ENCODE peak calls at places on chromosomes 7 and 10, in ten cellular contexts. One of them, this sample, is unnamed.

GRCh38 chr10:49740346-49741107 is 21.6 kb downstream of the OGDHL start:
- DNase-seq in iPS DF 6.9: no peak
- DNase-seq in HCT116: no peak
- DNase-seq in CD8-positive, alpha-beta memory T cell: no peak
- DNase-seq in hepatocyte: no peak
- DNase-seq in CD8-positive, alpha-beta T cell: no peak
- DNase-seq in RWPE2: no peak
- DNase-seq in lower lobe of right lung: no peak
- DNase-seq in heart left ventricle: no peak
- DNase-seq in aorta: no peak
- DNase-seq in this sample: no peak

GRCh38 chr10:51700228-51700835 is 937 bp upstream of the CSTF2T start:
- DNase-seq in iPS DF 6.9: no peak
- DNase-seq in HCT116: no peak
- DNase-seq in CD8-positive, alpha-beta memory T cell: no peak
- DNase-seq in hepatocyte: peak; percentile 55
- DNase-seq in CD8-positive, alpha-beta T cell: no peak
- DNase-seq in RWPE2: no peak
- DNase-seq in lower lobe of right lung: no peak
- DNase-seq in heart left ventricle: peak; percentile 34
- DNase-seq in aorta: no peak
- DNase-seq in this sample: no peak

GRCh38 chr7:1081931-1082401 is 5.9 kb upstream of the GPER1 start:
- DNase-seq in iPS DF 6.9: no peak
- DNase-seq in HCT116: no peak
- DNase-seq in CD8-positive, alpha-beta memory T cell: no peak
- DNase-seq in hepatocyte: no peak
- DNase-seq in CD8-positive, alpha-beta T cell: no peak
- DNase-seq in RWPE2: no peak
- DNase-seq in lower lobe of right lung: no peak
- DNase-seq in heart left ventricle: no peak
- DNase-seq in aorta: no peak
- DNase-seq in this sample: no peak

GRCh38 chr7:103613655-103614642 is 167.9 kb upstream of the SLC26A5 start:
- DNase-seq in iPS DF 6.9: no peak
- DNase-seq in HCT116: no peak
- DNase-seq in CD8-positive, alpha-beta memory T cell: no peak
- DNase-seq in hepatocyte: peak; percentile 8
- DNase-seq in CD8-positive, alpha-beta T cell: no peak
- DNase-seq in RWPE2: no peak
- DNase-seq in lower lobe of right lung: no peak
- DNase-seq in heart left ventricle: no peak
- DNase-seq in aorta: no peak
- DNase-seq in this sample: no peak

GRCh38 chr10:93999401-93999851 is 5.7 kb downstream of the PLCE1 start:
- DNase-seq in iPS DF 6.9: no peak
- DNase-seq in HCT116: no peak
- DNase-seq in CD8-positive, alpha-beta memory T cell: no peak
- DNase-seq in hepatocyte: peak; percentile 50
- DNase-seq in CD8-positive, alpha-beta T cell: no peak
- DNase-seq in RWPE2: no peak
- DNase-seq in lower lobe of right lung: no peak
- DNase-seq in heart left ventricle: peak; percentile 71
- DNase-seq in aorta: peak; percentile 70
- DNase-seq in this sample: no peak

GRCh38 chr10:123555616-123556015 is 110.5 kb upstream of the GPR26 start:
- DNase-seq in iPS DF 6.9: no peak
- DNase-seq in HCT116: no peak
- DNase-seq in CD8-positive, alpha-beta memory T cell: no peak
- DNase-seq in hepatocyte: no peak
- DNase-seq in CD8-positive, alpha-beta T cell: no peak
- DNase-seq in RWPE2: no peak
- DNase-seq in lower lobe of right lung: no peak
- DNase-seq in heart left ventricle: no peak
- DNase-seq in aorta: no peak
- DNase-seq in this sample: no peak

GRCh38 chr10:16583382-16583781 is 61.7 kb upstream of the C1QL3 start:
- DNase-seq in iPS DF 6.9: no peak
- DNase-seq in HCT116: no peak
- DNase-seq in CD8-positive, alpha-beta memory T cell: no peak
- DNase-seq in hepatocyte: no peak
- DNase-seq in CD8-positive, alpha-beta T cell: no peak
- DNase-seq in RWPE2: no peak
- DNase-seq in lower lobe of right lung: no peak
- DNase-seq in heart left ventricle: peak; percentile 53
- DNase-seq in aorta: peak; percentile 56
- DNase-seq in this sample: no peak

GRCh38 chr7:2757904-2758672 is 70.1 kb downstream of the AMZ1 start:
- DNase-seq in iPS DF 6.9: no peak
- DNase-seq in HCT116: peak; percentile 88
- DNase-seq in CD8-positive, alpha-beta memory T cell: no peak
- DNase-seq in hepatocyte: peak; percentile 90
- DNase-seq in CD8-positive, alpha-beta T cell: peak; percentile 47
- DNase-seq in RWPE2: no peak
- DNase-seq in lower lobe of right lung: no peak
- DNase-seq in heart left ventricle: peak; percentile 48
- DNase-seq in aorta: peak; percentile 77
- DNase-seq in this sample: peak; percentile 41

GRCh38 chr7:55361560-55361959 is 3.6 kb upstream of the LANCL2 start:
- DNase-seq in iPS DF 6.9: no peak
- DNase-seq in HCT116: no peak
- DNase-seq in CD8-positive, alpha-beta memory T cell: no peak
- DNase-seq in hepatocyte: no peak
- DNase-seq in CD8-positive, alpha-beta T cell: no peak
- DNase-seq in RWPE2: no peak
- DNase-seq in lower lobe of right lung: no peak
- DNase-seq in heart left ventricle: no peak
- DNase-seq in aorta: no peak
- DNase-seq in this sample: no peak

GRCh38 chr10:24791129-24791733 is 67.5 kb upstream of the ARHGAP21 start:
- DNase-seq in iPS DF 6.9: no peak
- DNase-seq in HCT116: no peak
- DNase-seq in CD8-positive, alpha-beta memory T cell: no peak
- DNase-seq in hepatocyte: no peak
- DNase-seq in CD8-positive, alpha-beta T cell: no peak
- DNase-seq in RWPE2: no peak
- DNase-seq in lower lobe of right lung: no peak
- DNase-seq in heart left ventricle: no peak
- DNase-seq in aorta: no peak
- DNase-seq in this sample: no peak

GRCh38 chr10:73997479-73997805 is 474 bp upstream of the VCL start:
- DNase-seq in iPS DF 6.9: peak; percentile 33
- DNase-seq in HCT116: no peak
- DNase-seq in CD8-positive, alpha-beta memory T cell: no peak
- DNase-seq in hepatocyte: no peak
- DNase-seq in CD8-positive, alpha-beta T cell: no peak
- DNase-seq in RWPE2: no peak
- DNase-seq in lower lobe of right lung: peak; percentile 79
- DNase-seq in heart left ventricle: no peak
- DNase-seq in aorta: no peak
- DNase-seq in this sample: peak; percentile 91

GRCh38 chr7:158585721-158586498 is 1.7 kb downstream of the PTPRN2 start:
- DNase-seq in iPS DF 6.9: no peak
- DNase-seq in HCT116: no peak
- DNase-seq in CD8-positive, alpha-beta memory T cell: no peak
- DNase-seq in hepatocyte: no peak
- DNase-seq in CD8-positive, alpha-beta T cell: no peak
- DNase-seq in RWPE2: no peak
- DNase-seq in lower lobe of right lung: no peak
- DNase-seq in heart left ventricle: no peak
- DNase-seq in aorta: no peak
- DNase-seq in this sample: no peak

GRCh38 chr10:95559466-95559865 is 1.7 kb downstream of the SORBS1 start:
- DNase-seq in iPS DF 6.9: no peak
- DNase-seq in HCT116: no peak
- DNase-seq in CD8-positive, alpha-beta memory T cell: no peak
- DNase-seq in hepatocyte: no peak
- DNase-seq in CD8-positive, alpha-beta T cell: no peak
- DNase-seq in RWPE2: no peak
- DNase-seq in lower lobe of right lung: no peak
- DNase-seq in heart left ventricle: no peak
- DNase-seq in aorta: peak; percentile 56
- DNase-seq in this sample: no peak

GRCh38 chr10:85642082-85642420 is 724.5 kb downstream of the GRID1 start:
- DNase-seq in iPS DF 6.9: no peak
- DNase-seq in HCT116: no peak
- DNase-seq in CD8-positive, alpha-beta memory T cell: no peak
- DNase-seq in hepatocyte: no peak
- DNase-seq in CD8-positive, alpha-beta T cell: no peak
- DNase-seq in RWPE2: no peak
- DNase-seq in lower lobe of right lung: no peak
- DNase-seq in heart left ventricle: no peak
- DNase-seq in aorta: no peak
- DNase-seq in this sample: no peak

GRCh38 chr7:140540142-140540777 is 61.0 kb upstream of the MKRN1 start:
- DNase-seq in iPS DF 6.9: no peak
- DNase-seq in HCT116: no peak
- DNase-seq in CD8-positive, alpha-beta memory T cell: no peak
- DNase-seq in hepatocyte: peak; percentile 38
- DNase-seq in CD8-positive, alpha-beta T cell: no peak
- DNase-seq in RWPE2: no peak
- DNase-seq in lower lobe of right lung: no peak
- DNase-seq in heart left ventricle: no peak
- DNase-seq in aorta: no peak
- DNase-seq in this sample: no peak

GRCh38 chr10:19931886-19932285 is 115.7 kb downstream of the PLXDC2 start:
- DNase-seq in iPS DF 6.9: no peak
- DNase-seq in HCT116: no peak
- DNase-seq in CD8-positive, alpha-beta memory T cell: no peak
- DNase-seq in hepatocyte: no peak
- DNase-seq in CD8-positive, alpha-beta T cell: no peak
- DNase-seq in RWPE2: no peak
- DNase-seq in lower lobe of right lung: no peak
- DNase-seq in heart left ventricle: no peak
- DNase-seq in aorta: no peak
- DNase-seq in this sample: no peak

GRCh38 chr7:145692237-145692950 is 424.2 kb upstream of the CNTNAP2 start:
- DNase-seq in iPS DF 6.9: no peak
- DNase-seq in HCT116: no peak
- DNase-seq in CD8-positive, alpha-beta memory T cell: no peak
- DNase-seq in hepatocyte: peak; percentile 36
- DNase-seq in CD8-positive, alpha-beta T cell: no peak
- DNase-seq in RWPE2: no peak
- DNase-seq in lower lobe of right lung: no peak
- DNase-seq in heart left ventricle: peak; percentile 48
- DNase-seq in aorta: no peak
- DNase-seq in this sample: no peak

GRCh38 chr7:10998984-10999757 is 25.5 kb downstream of the PHF14 start:
- DNase-seq in iPS DF 6.9: no peak
- DNase-seq in HCT116: no peak
- DNase-seq in CD8-positive, alpha-beta memory T cell: no peak
- DNase-seq in hepatocyte: no peak
- DNase-seq in CD8-positive, alpha-beta T cell: no peak
- DNase-seq in RWPE2: no peak
- DNase-seq in lower lobe of right lung: no peak
- DNase-seq in heart left ventricle: no peak
- DNase-seq in aorta: no peak
- DNase-seq in this sample: no peak

DNA sequence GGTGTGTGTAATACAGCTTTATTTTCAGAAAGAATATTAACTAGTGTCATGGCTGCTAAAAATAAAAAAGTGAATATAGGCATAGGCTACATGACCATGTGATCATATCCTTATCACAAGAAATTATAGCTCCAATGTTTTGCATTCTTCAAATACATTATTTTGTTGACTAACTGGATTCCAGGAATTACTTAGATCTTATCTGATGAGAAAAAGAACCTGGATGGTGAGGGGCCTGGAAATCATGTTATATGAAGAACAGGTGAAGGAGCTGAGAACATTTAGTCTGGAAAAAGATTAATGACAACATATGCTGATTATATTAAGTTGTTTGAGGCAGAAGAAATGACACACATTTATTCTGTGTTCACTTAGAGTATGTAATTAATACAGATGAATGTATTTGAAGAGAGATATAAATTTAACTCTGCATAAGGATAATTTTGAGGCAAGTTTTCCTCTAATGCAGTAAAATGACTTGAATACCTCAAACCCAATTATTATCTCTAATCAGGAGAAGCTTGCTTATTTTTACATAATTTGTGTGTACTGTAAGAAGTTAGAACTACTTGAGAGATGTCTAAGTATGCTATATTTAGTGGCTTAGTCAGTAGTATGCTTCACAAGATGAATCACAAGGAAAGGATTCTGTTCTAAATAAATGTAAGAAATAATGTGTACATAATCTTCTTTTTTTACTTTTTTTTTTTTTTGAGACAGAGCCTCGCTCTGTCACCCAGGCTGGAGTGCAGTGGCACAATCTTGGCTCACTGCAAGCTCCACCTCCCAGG is 13.5 kb downstream of the PHTF2 start:
- DNase-seq in iPS DF 6.9: no peak
- DNase-seq in HCT116: no peak
- DNase-seq in CD8-positive, alpha-beta memory T cell: no peak
- DNase-seq in hepatocyte: no peak
- DNase-seq in CD8-positive, alpha-beta T cell: no peak
- DNase-seq in RWPE2: no peak
- DNase-seq in lower lobe of right lung: no peak
- DNase-seq in heart left ventricle: no peak
- DNase-seq in aorta: no peak
- DNase-seq in this sample: no peak
- H3K4me3 ChIP-seq in iPS DF 6.9: no peak overlapping the region
- H3K4me3 ChIP-seq in HCT116: no peak overlapping the region
- H3K4me3 ChIP-seq in CD8-positive, alpha-beta memory T cell: no peak overlapping the region
- H3K4me3 ChIP-seq in hepatocyte: no peak overlapping the region
- H3K4me3 ChIP-seq in CD8-positive, alpha-beta T cell: no peak overlapping the region
- H3K4me3 ChIP-seq in RWPE2: no peak overlapping the region
- H3K4me3 ChIP-seq in lower lobe of right lung: no peak overlapping the region
- H3K4me3 ChIP-seq in heart left ventricle: no peak overlapping the region
- H3K4me3 ChIP-seq in aorta: no peak overlapping the region
- H3K4me3 ChIP-seq in this sample: no peak overlapping the region

GRCh38 chr7:139094596-139094995 is 14.9 kb downstream of the ZC3HAV1 start:
- DNase-seq in iPS DF 6.9: no peak
- DNase-seq in HCT116: no peak
- DNase-seq in CD8-positive, alpha-beta memory T cell: no peak
- DNase-seq in hepatocyte: no peak
- DNase-seq in CD8-positive, alpha-beta T cell: no peak
- DNase-seq in RWPE2: no peak
- DNase-seq in lower lobe of right lung: no peak
- DNase-seq in heart left ventricle: no peak
- DNase-seq in aorta: no peak
- DNase-seq in this sample: peak; percentile 72
- H3K4me1 ChIP-seq in iPS DF 6.9: peaks cover 4% of the 10 kb centered on the region
- H3K4me1 ChIP-seq in HCT116: no peaks in the 10 kb centered on the region
- H3K4me1 ChIP-seq in CD8-positive, alpha-beta memory T cell: peaks cover 85% of the 10 kb centered on the region
- H3K4me1 ChIP-seq in hepatocyte: peaks cover 13% of the 10 kb centered on the region
- H3K4me1 ChIP-seq in CD8-positive, alpha-beta T cell: peaks cover 86% of the 10 kb centered on the region
- H3K4me1 ChIP-seq in RWPE2: no peaks in the 10 kb centered on the region
- H3K4me1 ChIP-seq in lower lobe of right lung: peaks cover 67% of the 10 kb centered on the region
- H3K4me1 ChIP-seq in heart left ventricle: peaks cover 43% of the 10 kb centered on the region
- H3K4me1 ChIP-seq in aorta: no peaks in the 10 kb centered on the region
- H3K4me1 ChIP-seq in this sample: peaks cover 90% of the 10 kb centered on the region

GRCh38 chr10:13302821-13303555 is 3.1 kb upstream of the PHYH start:
- DNase-seq in iPS DF 6.9: no peak
- DNase-seq in HCT116: no peak
- DNase-seq in CD8-positive, alpha-beta memory T cell: no peak
- DNase-seq in hepatocyte: no peak
- DNase-seq in CD8-positive, alpha-beta T cell: no peak
- DNase-seq in RWPE2: no peak
- DNase-seq in lower lobe of right lung: no peak
- DNase-seq in heart left ventricle: no peak
- DNase-seq in aorta: no peak
- DNase-seq in this sample: no peak
- H3K4me3 ChIP-seq in iPS DF 6.9: no peak overlapping the region
- H3K4me3 ChIP-seq in HCT116: peak overlapping the region; percentile 66
- H3K4me3 ChIP-seq in CD8-positive, alpha-beta memory T cell: peak overlapping the region; percentile 81
- H3K4me3 ChIP-seq in hepatocyte: no peak overlapping the region
- H3K4me3 ChIP-seq in CD8-positive, alpha-beta T cell: peak overlapping the region; percentile 95
- H3K4me3 ChIP-seq in RWPE2: no peak overlapping the region
- H3K4me3 ChIP-seq in lower lobe of right lung: peak overlapping the region; percentile 64
- H3K4me3 ChIP-seq in heart left ventricle: peak overlapping the region; percentile 56
- H3K4me3 ChIP-seq in aorta: no peak overlapping the region
- H3K4me3 ChIP-seq in this sample: no peak overlapping the region

GRCh38 chr7:47473499-47474210 is 108.3 kb downstream of the TNS3 start:
- DNase-seq in iPS DF 6.9: no peak
- DNase-seq in HCT116: no peak
- DNase-seq in CD8-positive, alpha-beta memory T cell: no peak
- DNase-seq in hepatocyte: no peak
- DNase-seq in CD8-positive, alpha-beta T cell: no peak
- DNase-seq in RWPE2: no peak
- DNase-seq in lower lobe of right lung: peak; percentile 75
- DNase-seq in heart left ventricle: no peak
- DNase-seq in aorta: peak; percentile 78
- DNase-seq in this sample: no peak
- H3K4me1 ChIP-seq in iPS DF 6.9: peaks cover 15% of the 10 kb centered on the region
- H3K4me1 ChIP-seq in HCT116: peaks cover 91% of the 10 kb centered on the region
- H3K4me1 ChIP-seq in CD8-positive, alpha-beta memory T cell: no peaks in the 10 kb centered on the region
- H3K4me1 ChIP-seq in hepatocyte: peaks cover 52% of the 10 kb centered on the region
- H3K4me1 ChIP-seq in CD8-positive, alpha-beta T cell: no peaks in the 10 kb centered on the region
- H3K4me1 ChIP-seq in RWPE2: peaks cover 15% of the 10 kb centered on the region
- H3K4me1 ChIP-seq in lower lobe of right lung: peaks cover 39% of the 10 kb centered on the region
- H3K4me1 ChIP-seq in heart left ventricle: peaks cover 35% of the 10 kb centered on the region
- H3K4me1 ChIP-seq in aorta: no peaks in the 10 kb centered on the region
- H3K4me1 ChIP-seq in this sample: no peaks in the 10 kb centered on the region